ENCODE peak calls at places on chromosomes 13 and 19, in nine cellular contexts. W, X, Q, M, O, R, N, Y and E are unnamed samples.

GRCh38 chr19:39413269-39413902 is 917 bp downstream of the PLEKHG2 start:
- DNase-seq in O (peak; percentile 87), Q (peak; percentile 83), X (peak; percentile 57), R (no peak), M (no peak), W (no peak), Y (peak; percentile 83), N (peak; percentile 52), E (peak; percentile 72)

GRCh38 chr19:50843205-50843604 is 9.8 kb upstream of the KLK15 start:
- DNase-seq in X (no peak), R (no peak), W (no peak), M (no peak), N (no peak), Q (no peak), Y (no peak), O (no peak), E (no peak)

GRCh38 chr19:32614916-32615315 is 33.9 kb downstream of the PDCD5 start:
- DNase-seq in O (no peak), X (no peak), Y (no peak), W (no peak), R (no peak), Q (no peak), M (no peak), N (no peak), E (no peak)

GRCh38 chr19:41957838-41958366 is 1.2 kb downstream of the RABAC1 start:
- DNase-seq in Q (peak; percentile 84), M (no peak), W (peak; percentile 73), R (peak; percentile 79), O (peak; percentile 78), Y (peak; percentile 48), N (peak; percentile 80), X (peak; percentile 83), E (peak; percentile 83)

GRCh38 chr19:40689339-40690049 is 957 bp downstream of the NUMBL start:
- DNase-seq in Q (no peak), N (no peak), W (peak; percentile 20), R (no peak), M (no peak), O (peak; percentile 66), Y (peak; percentile 46), X (peak; percentile 15), E (no peak)

GRCh38 chr19:52936151-52936957 is 13.1 kb upstream of the ZNF888 start:
- DNase-seq in X (no peak), Y (no peak), W (no peak), R (no peak), Q (no peak), M (no peak), N (no peak), O (no peak), E (no peak)

GRCh38 chr19:7905859-7906258 is 2.2 kb downstream of the MAP2K7 start:
- DNase-seq in W (no peak), X (no peak), M (no peak), R (no peak), N (no peak), O (no peak), Y (no peak), Q (no peak), E (no peak)

GRCh38 chr13:113785051-113786010 is 26.3 kb downstream of the TMEM255B start:
- DNase-seq in R (peak; percentile 48), W (peak; percentile 24), X (peak; percentile 86), O (no peak), N (no peak), Y (no peak), M (no peak), Q (no peak), E (peak; percentile 50)

GRCh38 chr13:114311908-114312307 is 2.4 kb upstream of the CHAMP1 start:
- DNase-seq in X (peak; percentile 39), R (no peak), Y (no peak), W (no peak), N (peak; percentile 34), M (no peak), Q (no peak), O (no peak), E (no peak)

GRCh38 chr13:50596776-50597203 is 246.7 kb downstream of the DLEU7 start:
- DNase-seq in Q (no peak), Y (no peak), R (no peak), N (peak; percentile 31), O (no peak), W (no peak), X (no peak), M (no peak), E (no peak)

GRCh38 chr19:5463959-5464358 is 8.7 kb downstream of the ZNRF4 start:
- DNase-seq in M (no peak), W (no peak), Y (no peak), Q (no peak), N (no peak), X (no peak), R (no peak), O (no peak), E (no peak)

GRCh38 chr13:59480398-59480797 is 683.3 kb downstream of the DIAPH3 start:
- DNase-seq in R (no peak), Y (no peak), W (no peak), Q (no peak), X (peak; percentile 21), O (no peak), N (no peak), M (no peak), E (peak; percentile 34)

GRCh38 chr19:21432590-21432989 is 35.7 kb downstream of the ZNF493 start:
- DNase-seq in Q (no peak), N (no peak), M (no peak), O (no peak), R (no peak), W (no peak), X (no peak), Y (no peak), E (no peak)

GRCh38 chr13:45737571-45738002 is 35.5 kb downstream of the CBY2 start:
- DNase-seq in X (no peak), M (no peak), R (peak; percentile 16), Q (no peak), O (no peak), N (peak; percentile 15), W (no peak), Y (no peak), E (no peak)

GRCh38 chr13:102903659-102904407 is 58.0 kb downstream of the ERCC5 start:
- DNase-seq in X (peak; percentile 44), N (peak; percentile 30), R (no peak), Q (peak; percentile 34), M (no peak), W (peak; percentile 5), Y (no peak), O (no peak), E (peak; percentile 31)

DNA sequence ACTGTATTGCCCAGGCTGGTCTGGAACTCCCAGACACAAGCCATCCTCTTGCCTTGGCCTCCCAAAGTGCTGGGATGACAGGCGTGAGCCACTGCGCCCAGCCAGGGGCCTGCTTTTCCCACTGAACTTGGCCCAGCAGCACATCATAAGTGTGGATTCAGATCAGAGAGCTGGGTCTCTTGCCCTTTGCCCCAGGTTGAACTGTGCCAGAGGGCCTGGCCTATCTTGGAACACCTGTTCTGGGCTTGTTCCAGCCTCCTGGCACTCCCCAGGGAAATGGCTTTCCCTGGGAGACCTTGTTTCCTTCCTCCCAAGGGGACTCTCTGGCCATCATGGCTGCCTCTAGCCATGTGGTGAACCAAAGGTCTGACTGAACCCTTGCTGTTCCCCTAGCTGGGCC is 3.4 kb downstream of the CC2D1A start:
- DNase-seq in M (no peak), X (no peak), N (no peak), R (no peak), Q (no peak), Y (no peak), W (no peak), O (no peak), E (no peak)
- H3K4me3 ChIP-seq in M (no peak overlapping the region), X (no peak overlapping the region), N (no peak overlapping the region), R (no peak overlapping the region), Q (no peak overlapping the region), Y (no peak overlapping the region), W (no peak overlapping the region), O (no peak overlapping the region), E (no peak overlapping the region)

DNA sequence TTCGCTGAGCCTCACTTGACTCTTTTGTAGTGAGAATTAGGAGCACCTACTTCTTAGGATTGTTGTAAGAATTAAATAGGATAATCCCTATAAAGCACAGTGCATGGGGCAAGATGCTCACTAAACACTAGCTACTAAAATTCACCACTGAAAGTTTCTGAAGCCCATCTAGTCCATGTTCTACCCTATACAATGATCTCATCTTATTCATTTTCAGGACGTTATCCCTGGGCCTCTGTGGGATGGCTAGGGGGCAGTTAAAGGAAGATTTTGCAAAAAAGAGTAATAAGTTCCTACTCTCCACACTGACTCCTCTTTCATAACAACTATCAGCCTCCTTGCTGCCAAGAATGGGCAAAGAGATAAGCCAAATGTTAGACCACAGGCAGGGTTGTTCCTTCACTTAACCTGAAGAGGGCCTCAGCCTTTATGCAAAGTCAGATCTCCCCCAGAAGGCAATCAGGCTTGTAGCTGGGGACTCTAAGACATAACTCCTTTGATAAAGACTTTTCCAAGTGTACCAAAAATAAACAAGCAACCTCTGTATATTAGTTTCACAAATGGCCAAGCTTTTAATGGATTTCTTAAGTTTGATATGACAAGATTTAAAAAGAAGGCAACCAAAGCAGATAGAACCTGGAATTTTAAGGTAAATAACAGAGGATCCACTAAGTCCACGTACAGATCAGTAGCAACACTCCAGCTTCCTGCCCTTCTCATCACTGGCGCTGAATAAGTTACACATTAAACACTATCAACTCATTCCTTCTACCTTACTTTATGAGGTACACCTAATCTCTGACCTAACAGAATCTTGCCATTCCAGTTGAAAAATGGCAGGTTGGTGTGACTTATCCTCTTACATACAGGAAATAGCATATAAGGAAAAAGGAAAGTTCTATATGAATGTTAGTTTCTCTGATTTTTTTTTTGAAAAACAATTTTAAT is 44.4 kb downstream of the ELF1 start:
- DNase-seq in O (no peak), X (peak; percentile 61), Q (peak; percentile 65), R (peak; percentile 23), M (no peak), W (peak; percentile 50), Y (no peak), N (peak; percentile 78), E (peak; percentile 84)
- TF ChIP-seq CTCF in O (peak; percentile 42), X (peak; percentile 69), Q (peak; percentile 77), R (peak; percentile 25), M (peak; percentile 66), W (peak; percentile 76), Y (peak; percentile 59), N (peak; percentile 86), E (peak; percentile 73)

GRCh38 chr19:10808937-10809655 is 26.9 kb downstream of the TMED1 start:
- DNase-seq in O (no peak), Q (no peak), W (peak; percentile 54), R (peak; percentile 44), Y (no peak), N (no peak), M (no peak), X (peak; percentile 44), E (peak; percentile 47)
- H3K4me3 ChIP-seq in O (no peak overlapping the region), Q (no peak overlapping the region), W (no peak overlapping the region), R (no peak overlapping the region), Y (no peak overlapping the region), N (no peak overlapping the region), M (no peak overlapping the region), X (no peak overlapping the region), E (no peak overlapping the region)

DNA sequence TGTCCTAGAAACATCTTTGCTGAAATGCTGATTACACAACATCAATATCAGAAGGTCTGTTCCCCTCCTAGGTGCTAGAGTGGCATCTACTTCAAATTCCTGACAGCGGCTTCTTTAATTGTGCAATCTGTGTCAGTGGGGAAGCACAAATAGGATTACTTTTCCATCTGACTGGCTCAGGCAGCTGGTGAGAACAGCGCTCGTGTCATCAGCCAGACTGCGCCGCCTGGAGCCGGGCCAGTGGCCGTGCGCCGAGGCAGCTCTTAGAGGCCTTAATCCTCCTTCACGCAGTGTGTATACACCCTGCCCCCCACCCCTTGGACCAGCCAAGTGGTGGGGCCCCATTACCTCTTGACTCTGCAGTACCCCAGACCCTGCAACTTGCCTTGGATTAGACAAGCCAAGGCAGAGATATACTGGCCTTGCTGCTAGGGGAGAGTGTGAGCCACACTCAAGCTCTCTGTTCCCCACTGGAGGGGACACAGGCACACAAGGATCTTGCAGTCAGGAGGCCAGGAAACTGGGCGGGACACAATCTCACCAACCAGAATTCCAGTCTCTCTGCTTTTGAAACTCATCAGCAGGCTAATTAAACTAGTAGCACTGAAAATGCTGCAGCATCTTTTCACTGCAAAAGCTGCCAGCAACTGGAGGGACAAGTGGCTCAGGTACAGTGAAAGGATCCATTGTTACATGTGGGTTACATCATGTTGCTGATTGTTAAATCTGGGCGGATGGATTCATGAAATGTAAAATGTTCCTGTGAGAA is 48.9 kb upstream of the EPHX3 start:
- DNase-seq in R (no peak), X (peak; percentile 86), M (no peak), Q (no peak), W (peak; percentile 69), N (no peak), O (peak; percentile 95), Y (peak; percentile 91), E (peak; percentile 89)
- TF ChIP-seq CTCF in R (no peak), X (peak; percentile 25), M (no peak), Q (peak; percentile 29), W (peak; percentile 56), N (no peak), O (no peak), Y (peak; percentile 40), E (peak; percentile 34)